ENCODE peak calls at places on chromosome 22, in four cellular contexts. L, D, V and X are unnamed samples.
A peak's percentile ranks its signal among the peaks of the same experiment; 100 is the strongest.

GRCh38 chr22:44404341-44405020 is 91.7 kb upstream of the SHISAL1 start:
- DNase-seq in D (no peak), V (no peak), L (no peak), X (no peak)

GRCh38 chr22:17104336-17104935 is 16.7 kb downstream of the TMEM121B start:
- DNase-seq in L (no peak), D (no peak), V (no peak), X (no peak)

GRCh38 chr22:50115693-50116092 is 25.9 kb downstream of the MOV10L1 start:
- DNase-seq in V (peak; percentile 83), L (no peak), D (no peak), X (peak; percentile 46)

GRCh38 chr22:37521236-37521739 is 2.1 kb upstream of the CARD10 start:
- DNase-seq in V (no peak), L (no peak), D (no peak), X (peak; percentile 79)

GRCh38 chr22:43782448-43782847 is 29.7 kb downstream of the EFCAB6 start:
- DNase-seq in V (no peak), L (no peak), D (no peak), X (no peak)

GRCh38 chr22:43897751-43898261 is 6.0 kb upstream of the PNPLA5 start:
- DNase-seq in D (no peak), V (no peak), L (no peak), X (no peak)

GRCh38 chr22:49619301-49619700 is 208.4 kb downstream of the BRD1 start:
- DNase-seq in L (no peak), D (no peak), V (no peak), X (no peak)

GRCh38 chr22:21685164-21685513 is 19.3 kb downstream of the PPIL2 start:
- DNase-seq in V (no peak), D (no peak), L (no peak), X (no peak)

GRCh38 chr22:39361495-39361894 is 11.7 kb downstream of the SYNGR1 start:
- DNase-seq in D (no peak), V (no peak), L (no peak), X (no peak)

GRCh38 chr22:37848587-37849088 is 581 bp upstream of the EIF3L start:
- DNase-seq in L (peak; percentile 39), D (no peak), V (peak; percentile 43), X (peak; percentile 53)

GRCh38 chr22:33210129-33210784 is 152.1 kb upstream of the SYN3 start:
- DNase-seq in D (no peak), L (peak; percentile 44), V (peak; percentile 68), X (peak; percentile 47)

GRCh38 chr22:49568751-49569285 is 258.9 kb downstream of the BRD1 start:
- DNase-seq in D (no peak), L (no peak), V (no peak), X (no peak)

GRCh38 chr22:36541831-36542391 is 12.9 kb upstream of the EIF3D start:
- DNase-seq in D (no peak), V (no peak), L (peak; percentile 56), X (no peak)

GRCh38 chr22:41361716-41362310 is 19.9 kb upstream of the TEF start:
- DNase-seq in D (no peak), V (no peak), L (no peak), X (no peak)

GRCh38 chr22:50261615-50262459 is at the start of gene MAPK12:
- DNase-seq in D (no peak), V (peak; percentile 88), L (peak; percentile 84), X (no peak)

GRCh38 chr22:38012604-38013072 is 28.3 kb upstream of the SOX10 start:
- DNase-seq in L (no peak), V (no peak), D (no peak), X (peak; percentile 86)

GRCh38 chr22:31346733-31347250 is 646 bp upstream of the PATZ1 start:
- DNase-seq in D (no peak), L (peak; percentile 22), V (peak; percentile 83), X (peak; percentile 68)

GRCh38 chr22:42562684-42563083 is 8.9 kb downstream of the SERHL2 start:
- DNase-seq in V (no peak), L (no peak), D (no peak), X (no peak)
- TF ChIP-seq NFIC in V (no peak), L (peak; percentile 70), D (no peak), X (no peak)

DNA sequence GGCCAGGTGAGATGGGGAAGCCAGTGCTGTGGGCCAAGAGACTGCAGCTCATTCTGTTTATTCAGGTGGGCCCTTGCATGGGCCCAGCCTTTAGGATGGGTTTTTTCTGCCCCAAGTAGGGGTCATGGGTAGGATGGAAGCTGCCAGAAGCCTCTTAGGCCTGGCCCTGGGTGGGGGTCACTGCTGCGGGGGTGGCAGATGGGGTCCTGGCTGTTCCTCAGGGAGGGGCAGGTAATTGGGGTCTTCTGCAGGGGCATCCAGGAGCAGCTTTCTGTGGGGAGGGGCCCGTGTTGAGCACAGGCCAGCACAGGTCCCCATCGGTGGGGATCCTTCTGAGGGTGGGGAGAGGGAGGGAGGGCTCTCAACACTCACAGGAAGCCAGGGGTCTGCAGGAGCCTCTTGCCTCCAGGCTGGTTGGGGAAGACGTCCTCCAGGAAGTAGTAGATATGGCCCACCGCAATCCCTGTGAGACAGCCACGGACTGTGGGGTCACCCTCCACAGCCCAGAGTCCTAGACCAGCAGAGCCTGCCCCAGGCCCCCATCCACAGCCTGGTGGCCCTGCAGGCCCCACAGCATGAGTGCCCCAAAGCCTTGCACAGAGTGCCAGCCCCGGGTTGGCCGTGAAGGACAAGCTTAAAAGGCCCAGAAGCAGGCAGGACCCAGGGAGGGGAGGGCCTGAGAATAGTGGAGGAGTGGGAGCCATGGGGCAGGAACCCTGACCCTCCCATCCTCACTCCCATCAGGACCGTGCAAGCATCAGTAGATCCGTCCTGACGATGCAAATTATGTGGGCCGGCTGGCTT is 1.9 kb downstream of the DERL3 start:
- DNase-seq in L (no peak), V (peak; percentile 23), D (no peak), X (no peak)
- TF ChIP-seq RAD21 in L (no peak), V (no peak), D (no peak), X (no peak)

GRCh38 chr22:46522743-46523300 is 14.6 kb downstream of the CELSR1 start:
- DNase-seq in V (no peak), D (no peak), L (no peak), X (no peak)
- TF ChIP-seq NFIC in V (no peak), D (no peak), L (no peak), X (no peak)

DNA sequence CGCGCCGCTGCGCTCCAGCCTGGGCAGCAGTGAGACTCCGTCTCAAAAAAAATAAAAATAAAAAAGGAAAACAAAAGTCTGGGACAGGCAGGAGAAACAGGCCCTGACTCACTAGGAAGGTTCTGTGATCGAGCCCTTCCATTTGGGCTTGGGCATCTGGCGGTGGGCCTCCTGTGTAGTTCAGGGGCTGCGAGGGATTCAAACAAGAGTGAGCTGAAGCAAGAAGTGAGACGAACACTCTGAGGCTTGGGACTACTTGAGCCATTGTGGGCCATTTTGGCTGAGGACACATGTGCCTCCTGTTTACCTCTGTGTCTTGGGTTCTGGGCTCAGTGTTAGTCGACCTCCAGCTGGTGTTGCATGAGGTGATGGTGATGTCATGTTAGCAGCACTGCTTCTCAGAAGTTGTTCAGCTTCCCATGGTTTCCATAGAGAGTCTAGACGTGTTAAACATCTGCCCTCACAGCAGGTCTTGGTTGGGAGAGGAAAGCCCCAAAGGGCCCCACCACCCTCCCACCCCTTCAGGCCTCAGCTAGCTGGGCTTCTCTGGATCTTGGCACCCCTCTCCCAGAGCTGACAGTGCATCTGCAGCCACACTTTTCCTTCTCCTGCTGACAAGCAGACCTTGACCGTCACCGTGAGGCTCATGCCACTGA is 57.8 kb downstream of the MED15 start:
- DNase-seq in D (no peak), L (no peak), V (no peak), X (no peak)
- TF ChIP-seq RAD21 in D (no peak), L (no peak), V (no peak), X (no peak)

GRCh38 chr22:30312053-30312452 is 14.7 kb downstream of the TBC1D10A start:
- DNase-seq in V (no peak), D (no peak), L (no peak), X (no peak)
- TF ChIP-seq NFIC in V (peak; percentile 22), D (no peak), L (no peak), X (no peak)

DNA sequence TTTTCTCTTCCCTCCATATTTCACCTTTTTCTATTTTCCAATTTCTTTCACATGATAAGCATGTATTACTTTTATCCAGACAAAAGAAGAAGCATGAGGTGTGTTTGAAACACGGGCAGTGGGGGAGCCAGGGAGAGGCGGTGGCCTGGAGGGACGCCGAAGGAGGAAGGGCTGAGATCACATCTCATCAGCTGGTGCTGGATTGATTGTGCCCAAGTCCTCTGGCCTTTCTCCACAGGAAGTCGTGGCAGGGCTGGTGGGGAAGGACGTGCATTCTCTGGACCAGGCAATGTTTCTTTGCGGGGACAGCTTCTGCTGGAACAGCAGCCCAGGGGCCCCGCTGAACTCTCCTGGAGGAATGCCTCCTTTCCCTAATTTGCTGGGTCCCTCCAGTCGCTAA is 82.9 kb downstream of the MIAT start:
- DNase-seq in D (no peak), V (no peak), L (no peak), X (no peak)
- TF ChIP-seq RAD21 in D (no peak), V (no peak), L (no peak), X (no peak)